ENCODE peak calls at places on chromosome 4, in nine cellular contexts. B, D, Z, C, H, Y, L, M and V are unnamed samples.

GRCh38 chr4:74047152-74047551 is 8.7 kb upstream of the CXCL3 start:
- DNase-seq in H (no peak), L (no peak), C (no peak), Y (no peak), B (no peak), D (no peak), M (no peak), Z (no peak), V (no peak)

GRCh38 chr4:54556081-54556480 is 101.7 kb upstream of the KIT start:
- DNase-seq in B (no peak), L (no peak), Y (no peak), Z (no peak), D (no peak), C (no peak), H (no peak), M (no peak), V (no peak)

GRCh38 chr4:77595361-77595973 is 10.2 kb upstream of the CXCL13 start:
- DNase-seq in Y (no peak), M (no peak), B (no peak), D (no peak), H (no peak), L (no peak), Z (no peak), C (no peak), V (peak; percentile 11)

GRCh38 chr4:22522206-22522605 is 6.3 kb upstream of the ADGRA3 start:
- DNase-seq in H (no peak), B (no peak), M (no peak), Y (no peak), L (no peak), C (no peak), Z (no peak), D (no peak), V (no peak)

GRCh38 chr4:120808475-120809141 is 113.9 kb downstream of the PRDM5 start:
- DNase-seq in C (no peak), H (no peak), B (no peak), M (no peak), L (no peak), Y (no peak), D (no peak), Z (no peak), V (no peak)

GRCh38 chr4:81746071-81746470 is 274.4 kb upstream of the RASGEF1B start:
- DNase-seq in D (no peak), L (no peak), M (no peak), C (no peak), Z (no peak), Y (no peak), B (no peak), H (no peak), V (no peak)

GRCh38 chr4:11904117-11904535 is 475.4 kb upstream of the HS3ST1 start:
- DNase-seq in Z (no peak), H (no peak), D (peak; percentile 24), C (no peak), L (peak; percentile 71), M (no peak), B (no peak), Y (no peak), V (no peak)

GRCh38 chr4:35151816-35152572 is 1092.3 kb downstream of the ARAP2 start:
- DNase-seq in Y (peak; percentile 50), D (no peak), C (no peak), B (peak; percentile 16), H (peak; percentile 61), Z (peak; percentile 40), M (no peak), L (no peak), V (peak; percentile 3)

GRCh38 chr4:16082424-16083216 is 1.2 kb downstream of the PROM1 start:
- DNase-seq in Z (peak; percentile 81), C (peak; percentile 62), L (no peak), B (peak; percentile 66), H (peak; percentile 13), M (peak; percentile 51), Y (peak; percentile 88), D (peak; percentile 54), V (no peak)

GRCh38 chr4:71526626-71527406 is 188.0 kb downstream of the SLC4A4 start:
- DNase-seq in D (no peak), C (no peak), L (no peak), H (no peak), Z (no peak), B (no peak), M (no peak), Y (no peak), V (peak; percentile 9)

GRCh38 chr4:23084559-23085248 is 392.0 kb downstream of the GBA3 start:
- DNase-seq in Z (no peak), C (no peak), H (no peak), Y (no peak), D (no peak), M (no peak), B (no peak), L (no peak), V (no peak)

GRCh38 chr4:132763465-132763864 is 385.6 kb upstream of the PCDH10 start:
- DNase-seq in D (no peak), Y (no peak), C (no peak), L (no peak), B (no peak), Z (no peak), M (no peak), H (no peak), V (no peak)

GRCh38 chr4:71254451-71255012 is 84.3 kb upstream of the SLC4A4 start:
- DNase-seq in B (no peak), M (no peak), C (no peak), H (no peak), Z (no peak), Y (no peak), L (no peak), D (no peak), V (peak; percentile 33)

GRCh38 chr4:115972967-115973366 is 859.5 kb upstream of the NDST4 start:
- DNase-seq in Z (no peak), D (no peak), C (no peak), L (no peak), B (no peak), M (no peak), Y (no peak), H (no peak), V (no peak)

GRCh38 chr4:113356452-113356851 is 307.0 kb downstream of the ANK2 start:
- DNase-seq in C (no peak), Z (no peak), Y (no peak), B (no peak), H (no peak), D (no peak), M (no peak), L (no peak), V (no peak)

GRCh38 chr4:113355550-113356371 is 306.3 kb downstream of the ANK2 start:
- DNase-seq in L (peak; percentile 63), M (peak; percentile 55), D (peak; percentile 8), C (no peak), Z (peak; percentile 45), Y (no peak), H (peak; percentile 16), B (no peak), V (peak; percentile 93)

GRCh38 chr4:113358784-113359183 is 309.3 kb downstream of the ANK2 start:
- DNase-seq in C (no peak), Y (no peak), H (no peak), D (no peak), Z (no peak), M (no peak), L (no peak), B (no peak), V (no peak)
- TF ChIP-seq CTCF in C (no peak), Y (peak; percentile 13), H (no peak), D (no peak), Z (no peak), M (no peak), L (no peak), B (no peak), V (no peak)

GRCh38 chr4:47372561-47372960 is 90.9 kb downstream of the COMMD8 start:
- DNase-seq in D (no peak), M (no peak), B (no peak), Z (no peak), H (peak; percentile 24), L (no peak), Y (no peak), C (no peak), V (no peak)

GRCh38 chr4:47373174-47373573 is 90.3 kb downstream of the COMMD8 start:
- DNase-seq in H (no peak), B (no peak), Y (no peak), D (no peak), Z (no peak), L (no peak), M (peak; percentile 19), C (no peak), V (no peak)

GRCh38 chr4:47373729-47374128 is 89.8 kb downstream of the COMMD8 start:
- DNase-seq in B (no peak), Y (no peak), L (no peak), D (no peak), Z (no peak), C (no peak), H (no peak), M (no peak), V (no peak)

DNA sequence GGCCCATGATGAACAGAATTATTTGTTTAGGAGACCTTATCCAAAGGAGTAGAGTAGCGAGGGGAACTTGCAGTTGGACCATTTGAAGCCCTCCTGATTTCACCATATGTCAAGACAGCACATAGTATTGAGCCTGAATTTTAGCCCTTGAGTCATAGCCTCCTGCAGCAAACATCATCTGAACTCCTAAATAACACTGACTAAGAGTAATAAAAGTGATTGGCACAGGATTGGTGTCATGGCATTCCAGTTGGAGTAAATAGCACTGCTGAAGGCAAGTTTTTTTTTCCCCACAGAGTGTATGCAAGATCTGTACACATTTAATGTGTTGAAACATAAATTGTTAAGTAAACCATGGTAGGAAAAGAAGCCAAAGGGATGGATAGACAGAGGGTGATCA is 89.0 kb downstream of the COMMD8 start:
- DNase-seq in C (no peak), Z (no peak), B (no peak), D (no peak), Y (no peak), H (no peak), L (no peak), M (no peak), V (no peak)
- TF ChIP-seq CTCF in C (no peak), Z (no peak), B (no peak), D (no peak), Y (no peak), H (no peak), L (no peak), M (no peak), V (no peak)

GRCh38 chr4:4507923-4508322 is 33.9 kb downstream of the STX18 start:
- DNase-seq in L (no peak), M (peak; percentile 19), D (no peak), Y (no peak), C (no peak), Z (no peak), B (no peak), H (no peak), V (peak; percentile 45)
- TF ChIP-seq CTCF in L (no peak), M (peak; percentile 34), D (peak; percentile 14), Y (peak; percentile 56), C (peak; percentile 45), Z (peak; percentile 27), B (peak; percentile 61), H (peak; percentile 66), V (peak; percentile 22)

DNA sequence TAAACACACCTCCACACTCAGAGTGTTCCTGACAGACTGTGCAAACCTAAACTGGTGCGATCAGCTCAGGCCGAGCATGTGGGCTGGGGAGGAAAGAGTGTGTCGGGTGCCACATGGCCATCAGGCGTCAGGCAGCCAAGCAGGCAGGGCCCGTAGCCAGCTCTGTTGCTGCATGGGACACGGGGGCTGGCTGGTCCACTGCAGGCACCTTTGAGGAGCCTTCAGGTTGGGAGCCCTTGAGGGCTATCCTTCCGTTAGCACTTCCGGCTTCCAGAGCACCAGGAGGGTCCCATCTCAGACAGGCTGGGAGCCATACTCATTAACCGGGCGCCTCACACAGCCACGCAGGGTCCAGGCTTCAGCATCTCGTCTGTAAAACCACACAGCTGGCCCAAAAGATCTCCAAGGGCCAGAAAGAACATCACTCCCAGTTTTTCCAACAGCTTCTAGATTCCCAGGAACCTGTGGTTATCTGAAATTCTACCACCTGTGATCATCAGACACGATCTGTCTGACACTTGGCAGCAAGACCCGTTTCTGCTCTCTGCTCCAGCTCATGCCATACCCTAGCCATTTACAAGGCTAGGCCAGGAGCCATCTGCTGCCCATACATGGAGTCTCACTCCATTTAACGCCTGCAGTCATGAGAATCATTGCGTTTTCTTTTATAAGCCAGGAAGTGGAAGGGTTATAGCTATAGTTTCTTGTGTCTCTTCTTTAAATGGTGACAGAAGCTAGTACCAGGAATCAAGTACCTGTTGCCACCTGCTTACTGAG is 87.5 kb downstream of the NSUN7 start:
- DNase-seq in B (no peak), C (no peak), L (no peak), D (no peak), M (no peak), Z (no peak), Y (no peak), H (no peak), V (no peak)
- TF ChIP-seq CTCF in B (no peak), C (no peak), L (no peak), D (no peak), M (no peak), Z (no peak), Y (no peak), H (no peak), V (no peak)